ENCODE peak calls at places on chromosomes 4 and X, in seven cellular contexts. U is substantia nigra, L is activated T-helper 1 cell treated with Interleukin-2 at 50 U/mL for 16 hours, T is T-cell, Q is fibroblast of the aortic adventitia, M is uterus, R is aorta. N is an unnamed sample.

GRCh38 chr4:85613901-85614300 is 139.0 kb downstream of the ARHGAP24 start:
- DNase-seq in U (no peak), Q (no peak), M (no peak), T (no peak), R (no peak), L (no peak), N (no peak)

GRCh38 chr4:26028133-26028792 is 114.2 kb downstream of the SMIM20 start:
- DNase-seq in T (no peak), M (no peak), Q (no peak), R (no peak), U (no peak), L (no peak), N (no peak)

GRCh38 chrX:6004529-6004928 is 224.1 kb downstream of the NLGN4X start:
- DNase-seq in L (no peak), R (no peak), T (no peak), M (no peak), Q (no peak), U (no peak), N (no peak)

GRCh38 chr4:60450054-60450453 is 750.1 kb upstream of the ADGRL3 start:
- DNase-seq in Q (no peak), L (no peak), T (no peak), R (no peak), U (no peak), M (no peak), N (no peak)

GRCh38 chr4:142826503-142827241 is 19.4 kb downstream of the INPP4B start:
- DNase-seq in L (no peak), U (no peak), T (no peak), Q (no peak), M (no peak), R (no peak), N (no peak)

GRCh38 chrX:16807548-16807947 is 21.3 kb downstream of the TXLNG start:
- DNase-seq in T (no peak), M (no peak), Q (peak), U (no peak), R (no peak), L (no peak), N (no peak)

GRCh38 chr4:40579983-40580382 is 49.7 kb downstream of the RBM47 start:
- DNase-seq in T (no peak), Q (peak), M (no peak), L (no peak), U (no peak), R (no peak), N (no peak)

GRCh38 chrX:143940119-143940518 is 56.2 kb downstream of the UBE2NL start:
- DNase-seq in Q (no peak), M (no peak), T (no peak), R (no peak), U (no peak), L (no peak), N (no peak)

GRCh38 chr4:148056879-148057278 is 325.0 kb downstream of the ARHGAP10 start:
- DNase-seq in M (no peak), Q (peak), R (no peak), U (no peak), T (peak), L (peak), N (no peak)

GRCh38 chr4:8148785-8149435 is 9.7 kb downstream of the ABLIM2 start:
- DNase-seq in Q (no peak), R (peak), M (no peak), L (no peak), U (no peak), T (no peak), N (no peak)

GRCh38 chr4:142913461-142914030 is 67.4 kb upstream of the INPP4B start:
- DNase-seq in L (no peak), M (no peak), U (no peak), R (no peak), Q (no peak), T (no peak), N (no peak)

GRCh38 chr4:184351560-184352451 is 122.5 kb downstream of the IRF2 start:
- DNase-seq in M (no peak), Q (no peak), R (no peak), U (no peak), L (no peak), T (no peak), N (no peak)

GRCh38 chr4:86338989-86339388 is 20.9 kb downstream of the MAPK10 start:
- DNase-seq in M (peak), T (no peak), R (no peak), U (no peak), Q (peak), L (no peak), N (peak)

GRCh38 chrX:7170903-7171302 is 22.9 kb upstream of the PUDP start:
- DNase-seq in M (no peak), L (peak), Q (no peak), T (peak), U (no peak), R (no peak), N (no peak)

GRCh38 chr4:56723201-56723605 is 42.1 kb upstream of the HOPX start:
- DNase-seq in Q (no peak), M (no peak), T (no peak), R (no peak), L (no peak), U (no peak), N (no peak)

GRCh38 chrX:41350150-41350975 is 16.4 kb downstream of the DDX3X start:
- DNase-seq in Q (peak), T (peak), R (no peak), U (no peak), L (no peak), M (no peak), N (no peak)

GRCh38 chr4:1556541-1557220 is 127.4 kb downstream of the FAM53A start:
- DNase-seq in R (no peak), T (no peak), L (no peak), Q (no peak), U (no peak), M (no peak), N (no peak)

GRCh38 chrX:129769467-129770154 is 10.1 kb upstream of the SASH3 start:
- DNase-seq in T (peak), M (no peak), U (no peak), R (no peak), Q (no peak), L (peak), N (no peak)

GRCh38 chr4:16663722-16664121 is 234.7 kb downstream of the LDB2 start:
- DNase-seq in T (no peak), R (no peak), L (no peak), Q (peak), M (no peak), U (no peak), N (no peak)

GRCh38 chrX:107766470-107767140 is 9.0 kb downstream of the TSC22D3 start:
- DNase-seq in R (peak), Q (peak), M (peak), T (no peak), L (no peak), U (no peak), N (no peak)

GRCh38 chr4:6727081-6727942 is 11.3 kb downstream of the BLOC1S4 start:
- DNase-seq in Q (peak), M (no peak), R (no peak), L (no peak), U (peak), T (no peak), N (no peak)

GRCh38 chr4:48954314-48954713 is 31.8 kb upstream of the CWH43 start:
- DNase-seq in Q (no peak), M (no peak), T (no peak), L (no peak), U (no peak), R (no peak), N (no peak)

GRCh38 chr4:126172126-126172525 is 857.4 kb downstream of the FAT4 start:
- DNase-seq in T (no peak), U (no peak), M (no peak), L (no peak), Q (no peak), R (no peak), N (no peak)

GRCh38 chrX:94751611-94752010 is 1077.6 kb downstream of the FAM133A start:
- DNase-seq in U (no peak), L (no peak), M (no peak), R (no peak), T (no peak), Q (no peak), N (no peak)

GRCh38 chr4:3193531-3194203 is 55.3 kb upstream of the MSANTD1 start:
- DNase-seq in M (no peak), T (no peak), Q (peak), R (no peak), L (no peak), U (no peak), N (no peak)